ENCODE peak calls at places on chromosome 18, in five cellular contexts. C is memory B cell; K is naive thymus-derived CD8-positive, alpha-beta T cell; T is gastroesophageal sphincter; M is stimulated activated naive CD8-positive, alpha-beta T cell treated with anti-CD3 and anti-CD28 coated beads, Interleukin-15, Interleukin-2, amounts not matched to agents 100 U/mL and 50 U/mL, for 24 hours. F is an unnamed sample.

GRCh38 chr18:49892148-49892924 is 79.0 kb upstream of the ACAA2 start:
- ATAC-seq in C (no peak), K (no peak), T (no peak), M (no peak), F (no peak)

GRCh38 chr18:10123006-10123950 is 209.5 kb downstream of the VAPA start:
- ATAC-seq in C (no peak), K (no peak), T (no peak), M (no peak), F (peak)

GRCh38 chr18:75548353-75548752 is 120.8 kb upstream of the SMIM21 start:
- ATAC-seq in C (no peak), K (no peak), T (no peak), M (no peak), F (no peak)

GRCh38 chr18:7803956-7804469 is 236.9 kb downstream of the PTPRM start:
- ATAC-seq in C (no peak), K (no peak), T (no peak), M (no peak), F (no peak)

GRCh38 chr18:39030124-39030655 is 1464.6 kb upstream of the CELF4 start:
- ATAC-seq in C (no peak), K (no peak), T (no peak), M (no peak), F (no peak)

GRCh38 chr18:35030234-35030989 is 10.8 kb upstream of the MAPRE2 start:
- ATAC-seq in C (peak), K (peak), T (no peak), M (no peak), F (peak)

GRCh38 chr18:3213231-3214059 is 6.3 kb downstream of the MYOM1 start:
- ATAC-seq in C (no peak), K (peak), T (no peak), M (peak), F (peak)

GRCh38 chr18:23068692-23069305 is 66.5 kb upstream of the CABLES1 start:
- ATAC-seq in C (no peak), K (no peak), T (no peak), M (no peak), F (no peak)

GRCh38 chr18:77057043-77057442 is 75.5 kb downstream of the MBP start:
- ATAC-seq in C (no peak), K (no peak), T (no peak), M (no peak), F (no peak)

GRCh38 chr18:70373062-70373519 is 84.2 kb downstream of the SOCS6 start:
- ATAC-seq in C (no peak), K (no peak), T (no peak), M (no peak), F (no peak)

GRCh38 chr18:12599543-12599942 is 58.4 kb downstream of the SPIRE1 start:
- ATAC-seq in C (no peak), K (no peak), T (no peak), M (no peak), F (no peak)

GRCh38 chr18:54453996-54454395 is 96.3 kb downstream of the C18orf54 start:
- ATAC-seq in C (no peak), K (no peak), T (no peak), M (no peak), F (no peak)

GRCh38 chr18:28494151-28494550 is 317.2 kb upstream of the CDH2 start:
- ATAC-seq in C (no peak), K (no peak), T (no peak), M (no peak), F (no peak)

GRCh38 chr18:57073516-57074187 is 73.2 kb upstream of the BOD1L2 start:
- ATAC-seq in C (no peak), K (no peak), T (no peak), M (no peak), F (no peak)

GRCh38 chr18:3508576-3509559 is 58.9 kb downstream of the TGIF1 start:
- ATAC-seq in C (no peak), K (no peak), T (no peak), M (no peak), F (no peak)

GRCh38 chr18:70165936-70166335 is 39.6 kb downstream of the RTTN start:
- ATAC-seq in C (no peak), K (no peak), T (no peak), M (no peak), F (no peak)

GRCh38 chr18:47719096-47719780 is 211.2 kb downstream of the SMAD2 start:
- ATAC-seq in C (no peak), K (no peak), T (no peak), M (no peak), F (no peak)

GRCh38 chr18:13270279-13270911 is 51.8 kb downstream of the LDLRAD4 start:
- ATAC-seq in C (no peak), K (no peak), T (no peak), M (no peak), F (no peak)

GRCh38 chr18:74353169-74353775 is 37.6 kb downstream of the C18orf63 start:
- ATAC-seq in C (peak), K (peak), T (peak), M (peak), F (peak)

GRCh38 chr18:68623342-68623741 is 91.6 kb downstream of the TMX3 start:
- ATAC-seq in C (no peak), K (no peak), T (no peak), M (no peak), F (no peak)

GRCh38 chr18:44213288-44213687 is 467.4 kb upstream of the SETBP1 start:
- ATAC-seq in C (no peak), K (no peak), T (no peak), M (no peak), F (no peak)

GRCh38 chr18:55401275-55401620 is 186.7 kb downstream of the TCF4 start:
- ATAC-seq in C (no peak), K (no peak), T (no peak), M (no peak), F (no peak)

GRCh38 chr18:9488535-9488934 is 13.2 kb downstream of the RALBP1 start:
- ATAC-seq in C (no peak), K (no peak), T (no peak), M (no peak), F (no peak)

GRCh38 chr18:22475426-22476100 is 57.8 kb upstream of the CTAGE1 start:
- ATAC-seq in C (no peak), K (no peak), T (no peak), M (no peak), F (no peak)

GRCh38 chr18:58780045-58780444 is 84.6 kb upstream of the ZNF532 start:
- ATAC-seq in C (no peak), K (no peak), T (no peak), M (no peak), F (no peak)

GRCh38 chr18:36179562-36180334 is 7.5 kb upstream of the MOCOS start:
- ATAC-seq in C (peak), K (peak), T (peak), M (no peak), F (peak)

GRCh38 chr18:32351014-32351413 is 119.7 kb downstream of the GAREM1 start:
- ATAC-seq in C (no peak), K (no peak), T (peak), M (no peak), F (no peak)

GRCh38 chr18:34758378-34758948 is 48.4 kb downstream of the DTNA start:
- ATAC-seq in C (no peak), K (no peak), T (no peak), M (no peak), F (no peak)

GRCh38 chr18:26090130-26091046 is at the start of gene SS18:
- ATAC-seq in C (peak), K (peak), T (peak), M (peak), F (peak)

GRCh38 chr18:6004119-6004518 is 108.8 kb upstream of the TMEM200C start:
- ATAC-seq in C (no peak), K (no peak), T (no peak), M (peak), F (peak)

GRCh38 chr18:36899289-36899688 is 70.4 kb downstream of the KIAA1328 start:
- ATAC-seq in C (no peak), K (no peak), T (no peak), M (no peak), F (no peak)

GRCh38 chr18:840080-840408 is 28.0 kb upstream of the YES1 start:
- ATAC-seq in C (no peak), K (no peak), T (no peak), M (no peak), F (no peak)

GRCh38 chr18:75051757-75052156 is 157.2 kb downstream of the PTGR3 start:
- ATAC-seq in C (no peak), K (no peak), T (no peak), M (no peak), F (no peak)

GRCh38 chr18:78730564-78731422 is 248.8 kb upstream of the SALL3 start:
- ATAC-seq in C (no peak), K (no peak), T (no peak), M (no peak), F (no peak)